ENCODE peak calls at places on chromosomes 1 and 21, in four cellular contexts. O is activated CD4-positive, alpha-beta T cell treated with anti-CD3 and anti-CD28 coated beads, Interleukin-2, amount 10 ng/mL, durations not matched to agents 7 days and 5 days; X is CD8-positive, alpha-beta T cell; Z is omental fat pad. F is an unnamed sample.
A peak's percentile ranks its signal among the peaks of the same experiment; 100 is the strongest.

GRCh38 chr1:32872189-32872898 is 1.6 kb upstream of the FNDC5 start:
- DNase-seq in Z (peak; percentile 81), O (peak; percentile 73), X (peak; percentile 62), F (peak; percentile 43)

GRCh38 chr1:82920418-82921248 is 1078.3 kb downstream of the TTLL7 start:
- DNase-seq in Z (no peak), O (no peak), X (no peak), F (no peak)

GRCh38 chr21:39612233-39613028 is at the start of gene B3GALT5:
- DNase-seq in O (no peak), Z (no peak), X (no peak), F (no peak)

GRCh38 chr21:31194510-31195293 is 149.4 kb downstream of the TIAM1 start:
- DNase-seq in X (no peak), O (no peak), Z (no peak), F (no peak)

GRCh38 chr1:168907781-168908180 is 178.8 kb upstream of the DPT start:
- DNase-seq in O (no peak), X (no peak), Z (no peak), F (no peak)

GRCh38 chr1:150576794-150577556 is 2.4 kb downstream of the MCL1 start:
- DNase-seq in O (no peak), Z (no peak), X (no peak), F (no peak)

GRCh38 chr1:225999227-225999911 is at the start of gene SDE2:
- DNase-seq in O (peak; percentile 100), Z (peak; percentile 97), X (peak; percentile 99), F (peak; percentile 100)

GRCh38 chr1:158095737-158096335 is 84.9 kb upstream of the CD1D start:
- DNase-seq in Z (no peak), X (no peak), O (peak; percentile 58), F (peak; percentile 31)

GRCh38 chr21:41583274-41583790 is 75.4 kb upstream of the TMPRSS2 start:
- DNase-seq in Z (no peak), X (no peak), O (no peak), F (no peak)

GRCh38 chr21:40902993-40903392 is 56.0 kb upstream of the DSCAM start:
- DNase-seq in O (no peak), Z (no peak), X (no peak), F (no peak)

GRCh38 chr1:62841587-62842169 is 57.7 kb downstream of the ATG4C start:
- DNase-seq in Z (no peak), X (no peak), O (peak; percentile 55), F (peak; percentile 71)

GRCh38 chr1:27292111-27292510 is 29.9 kb upstream of the TMEM222 start:
- DNase-seq in Z (no peak), O (no peak), X (no peak), F (no peak)

GRCh38 chr1:18849252-18849651 is 10.2 kb downstream of the TAS1R2 start:
- DNase-seq in X (no peak), O (no peak), Z (no peak), F (no peak)

GRCh38 chr1:29767088-29767685 is 530.9 kb downstream of the PTPRU start:
- DNase-seq in Z (no peak), X (no peak), O (no peak), F (no peak)

GRCh38 chr1:218297867-218298266 is 12.8 kb downstream of the RRP15 start:
- DNase-seq in O (no peak), Z (no peak), X (no peak), F (no peak)

GRCh38 chr1:84687703-84688460 is 2.4 kb downstream of the SSX2IP start:
- DNase-seq in Z (no peak), O (no peak), X (no peak), F (no peak)

GRCh38 chr21:39444406-39445145 is 1.0 kb downstream of the LCA5L start:
- DNase-seq in X (no peak), O (no peak), Z (no peak), F (no peak)

GRCh38 chr21:35041122-35041521 is 8.0 kb downstream of the RUNX1 start:
- DNase-seq in X (no peak), O (no peak), Z (no peak), F (no peak)

GRCh38 chr1:185426761-185427698 is 110.0 kb upstream of the IVNS1ABP start:
- DNase-seq in O (no peak), X (no peak), Z (no peak), F (no peak)

GRCh38 chr1:86194491-86195034 is 38.0 kb upstream of the COL24A1 start:
- DNase-seq in O (no peak), Z (no peak), X (no peak), F (no peak)

GRCh38 chr21:42203936-42204335 is 15.0 kb upstream of the ABCG1 start:
- DNase-seq in X (no peak), O (no peak), Z (no peak), F (no peak)

GRCh38 chr1:199155166-199156033 is 516.6 kb downstream of the PTPRC start:
- DNase-seq in O (no peak), Z (no peak), X (no peak), F (no peak)

GRCh38 chr1:91601554-91602322 is 101.1 kb downstream of the CDC7 start:
- DNase-seq in Z (no peak), O (no peak), X (no peak), F (no peak)

GRCh38 chr1:84442256-84442655 is 36.8 kb upstream of the RPF1 start:
- DNase-seq in Z (no peak), X (no peak), O (peak; percentile 59), F (peak; percentile 40)

GRCh38 chr1:81550753-81551152 is 250.0 kb upstream of the ADGRL2 start:
- DNase-seq in Z (no peak), O (no peak), X (no peak), F (no peak)

F was measured in NCI-H460.